ENCODE peak calls at places on chromosome 14, in five cellular contexts. S is NCI-H1694; R is cortex of kidney; Y is effector memory CD8-positive, alpha-beta T cell; Q is stimulated activated CD8-positive, alpha-beta memory T cell treated with anti-CD3 and anti-CD28 coated beads, Interleukin-2, amount 100 ng/mL, for 48 hours. J is an unnamed sample.
A peak's percentile ranks its signal among the peaks of the same experiment; 100 is the strongest.

GRCh38 chr14:68146812-68147211 is 327.2 kb downstream of the RAD51B start:
- DNase-seq in S (no peak), R (no peak), Y (no peak), Q (no peak), J (no peak)

GRCh38 chr14:49477576-49477975 is 108.6 kb downstream of the RPS29 start:
- DNase-seq in S (no peak), R (no peak), Y (no peak), Q (no peak), J (no peak)

GRCh38 chr14:79011920-79012204 is 841.7 kb downstream of the NRXN3 start:
- DNase-seq in S (no peak), R (no peak), Y (no peak), Q (no peak), J (no peak)

GRCh38 chr14:72528059-72528950 is 365.6 kb downstream of the DPF3 start:
- DNase-seq in S (no peak), R (no peak), Y (no peak), Q (no peak), J (no peak)

GRCh38 chr14:51653096-51653814 is 1.5 kb downstream of the FRMD6 start:
- DNase-seq in S (peak; percentile 30), R (no peak), Y (no peak), Q (no peak), J (no peak)

GRCh38 chr14:77641534-77642341 is 25.3 kb upstream of the SPTLC2 start:
- DNase-seq in S (no peak), R (no peak), Y (peak; percentile 46), Q (peak; percentile 53), J (peak; percentile 20)

GRCh38 chr14:50064993-50065392 is 51.4 kb downstream of the VCPKMT start:
- DNase-seq in S (no peak), R (no peak), Y (peak; percentile 52), Q (no peak), J (peak; percentile 63)

GRCh38 chr14:51368721-51369163 is 128.7 kb downstream of the TMX1 start:
- DNase-seq in S (no peak), R (no peak), Y (no peak), Q (no peak), J (no peak)

GRCh38 chr14:68787235-68787727 is 5.6 kb downstream of the ZFP36L1 start:
- DNase-seq in S (no peak), R (no peak), Y (no peak), Q (no peak), J (peak; percentile 33)

GRCh38 chr14:93859957-93860356 is 67.2 kb upstream of the FAM181A start:
- DNase-seq in S (peak; percentile 37), R (no peak), Y (no peak), Q (no peak), J (no peak)

GRCh38 chr14:79584679-79585078 is 626.6 kb downstream of the DIO2 start:
- DNase-seq in S (no peak), R (no peak), Y (no peak), Q (no peak), J (no peak)

GRCh38 chr14:105249175-105250007 is 1.1 kb downstream of the BTBD6 start:
- DNase-seq in S (no peak), R (no peak), Y (no peak), Q (no peak), J (no peak)

GRCh38 chr14:104445832-104446381 is 133.7 kb upstream of the C14orf180 start:
- DNase-seq in S (no peak), R (no peak), Y (no peak), Q (no peak), J (peak; percentile 7)

GRCh38 chr14:36773136-36773540 is 111.5 kb downstream of the PAX9 start:
- DNase-seq in S (no peak), R (no peak), Y (no peak), Q (no peak), J (no peak)

GRCh38 chr14:23566112-23566781 is 1.3 kb downstream of the AP1G2 start:
- DNase-seq in S (no peak), R (no peak), Y (no peak), Q (no peak), J (no peak)

GRCh38 chr14:100531591-100532121 is 55.6 kb downstream of the BEGAIN start:
- DNase-seq in S (no peak), R (no peak), Y (no peak), Q (no peak), J (no peak)

GRCh38 chr14:69693145-69693544 is 73.8 kb upstream of the SRSF5 start:
- DNase-seq in S (peak; percentile 95), R (no peak), Y (no peak), Q (no peak), J (no peak)

GRCh38 chr14:103740991-103741689 is 25.5 kb downstream of the ZFYVE21 start:
- DNase-seq in S (no peak), R (no peak), Y (no peak), Q (no peak), J (no peak)

GRCh38 chr14:55746533-55746932 is 166.5 kb downstream of the KTN1 start:
- DNase-seq in S (no peak), R (no peak), Y (no peak), Q (no peak), J (no peak)

GRCh38 chr14:49581209-49581960 is 4.8 kb downstream of the RPS29 start:
- DNase-seq in S (no peak), R (no peak), Y (no peak), Q (no peak), J (no peak)

GRCh38 chr14:64196668-64197411 is 97.3 kb downstream of the ESR2 start:
- DNase-seq in S (peak; percentile 85), R (no peak), Y (no peak), Q (no peak), J (no peak)

GRCh38 chr14:31263485-31264133 is 56.0 kb upstream of the HECTD1 start:
- DNase-seq in S (no peak), R (no peak), Y (no peak), Q (no peak), J (no peak)

GRCh38 chr14:79587194-79587593 is 624.1 kb downstream of the DIO2 start:
- DNase-seq in S (no peak), R (no peak), Y (no peak), Q (no peak), J (no peak)

GRCh38 chr14:45140661-45141187 is 5.0 kb downstream of the FANCM start:
- DNase-seq in S (no peak), R (no peak), Y (no peak), Q (no peak), J (no peak)

GRCh38 chr14:54291491-54292191 is 105.2 kb upstream of the CDKN3 start:
- DNase-seq in S (no peak), R (no peak), Y (no peak), Q (no peak), J (no peak)

GRCh38 chr14:36383674-36384421 is 63.4 kb upstream of the MBIP start:
- DNase-seq in S (no peak), R (no peak), Y (no peak), Q (no peak), J (no peak)

GRCh38 chr14:105974902-105975301 is 448.5 kb downstream of the TMEM121 start:
- DNase-seq in S (peak; percentile 86), R (no peak), Y (peak; percentile 53), Q (peak; percentile 71), J (peak; percentile 42)

GRCh38 chr14:50768693-50769092 is 62.3 kb downstream of the NIN start:
- DNase-seq in S (no peak), R (no peak), Y (no peak), Q (no peak), J (no peak)

GRCh38 chr14:23348297-23348655 is 4.4 kb downstream of the SLC22A17 start:
- DNase-seq in S (no peak), R (no peak), Y (no peak), Q (no peak), J (no peak)

GRCh38 chr14:84708865-84709264 is 821.1 kb upstream of the FLRT2 start:
- DNase-seq in S (no peak), R (no peak), Y (no peak), Q (no peak), J (no peak)

GRCh38 chr14:69093551-69094421 is 59.1 kb downstream of the DCAF5 start:
- DNase-seq in S (no peak), R (no peak), Y (no peak), Q (no peak), J (no peak)

GRCh38 chr14:77707355-77707723 is 484 bp downstream of the ALKBH1 start:
- DNase-seq in S (peak; percentile 42), R (no peak), Y (no peak), Q (no peak), J (no peak)

GRCh38 chr14:94998702-94999101 is 158.6 kb downstream of the DICER1 start:
- DNase-seq in S (no peak), R (no peak), Y (no peak), Q (no peak), J (no peak)

GRCh38 chr14:85987292-85987691 is 457.3 kb downstream of the FLRT2 start:
- DNase-seq in S (no peak), R (no peak), Y (no peak), Q (no peak), J (no peak)

J was measured in central memory CD8-positive, alpha-beta T cell.